ENCODE peak calls at places on chromosomes 7 and 10, in seven cellular contexts. Y, C, G, L, X, V and E are unnamed samples.

GRCh38 chr7:47591655-47592572 is 10.0 kb upstream of the TNS3 start:
- DNase-seq in C (no peak), V (no peak), Y (peak; percentile 87), L (peak; percentile 75), X (no peak), G (no peak), E (no peak)

GRCh38 chr7:129188372-129188891 is at the start of gene SMO:
- DNase-seq in C (no peak), G (peak; percentile 38), Y (peak; percentile 41), L (peak; percentile 55), X (no peak), V (no peak), E (peak; percentile 72)

GRCh38 chr10:131188494-131188893 is 123.0 kb downstream of the TCERG1L start:
- DNase-seq in Y (no peak), X (no peak), C (no peak), V (no peak), G (no peak), L (no peak), E (no peak)

GRCh38 chr10:17059197-17059688 is 70.4 kb downstream of the CUBN start:
- DNase-seq in V (no peak), C (no peak), G (no peak), L (no peak), Y (peak; percentile 96), X (no peak), E (no peak)

GRCh38 chr10:48467669-48468068 is 137.2 kb downstream of the ARHGAP22 start:
- DNase-seq in X (no peak), V (no peak), C (no peak), L (no peak), Y (no peak), G (peak; percentile 4), E (peak; percentile 53)

GRCh38 chr7:44463169-44463808 is 27.2 kb downstream of the NUDCD3 start:
- DNase-seq in Y (no peak), C (no peak), L (no peak), V (no peak), G (no peak), X (no peak), E (no peak)

GRCh38 chr7:155956977-155957376 is 144.7 kb upstream of the SHH start:
- DNase-seq in G (no peak), L (no peak), C (no peak), Y (no peak), V (no peak), X (no peak), E (no peak)

GRCh38 chr10:84310470-84310869 is 17.9 kb upstream of the CCSER2 start:
- DNase-seq in Y (peak; percentile 72), G (no peak), X (no peak), L (no peak), V (no peak), C (no peak), E (no peak)

GRCh38 chr7:115678049-115678982 is 352.2 kb downstream of the TFEC start:
- DNase-seq in L (peak; percentile 93), G (peak; percentile 62), C (no peak), X (no peak), Y (peak; percentile 11), V (no peak), E (no peak)

GRCh38 chr10:75342397-75342796 is 59.2 kb downstream of the ZNF503 start:
- DNase-seq in L (no peak), G (no peak), X (no peak), V (no peak), C (no peak), Y (no peak), E (no peak)

GRCh38 chr7:47039899-47040298 is 542.0 kb downstream of the TNS3 start:
- DNase-seq in L (no peak), X (no peak), Y (peak; percentile 66), C (no peak), V (no peak), G (no peak), E (no peak)

GRCh38 chr10:35909291-35909690 is 267.2 kb upstream of the FZD8 start:
- DNase-seq in C (no peak), X (no peak), L (no peak), V (no peak), Y (no peak), G (no peak), E (no peak)

GRCh38 chr7:135877799-135878198 is 99.4 kb downstream of the MTPN start:
- DNase-seq in V (no peak), L (no peak), Y (peak; percentile 79), X (no peak), C (no peak), G (no peak), E (no peak)

GRCh38 chr7:94409561-94409960 is 14.9 kb downstream of the COL1A2 start:
- DNase-seq in L (no peak), V (no peak), C (no peak), X (no peak), G (no peak), Y (no peak), E (no peak)

GRCh38 chr7:92614586-92615237 is 24.5 kb upstream of the FAM133B start:
- DNase-seq in G (no peak), Y (no peak), V (no peak), X (no peak), C (no peak), L (no peak), E (peak; percentile 38)

GRCh38 chr7:30165590-30165989 is 30.8 kb downstream of the MTURN start:
- DNase-seq in G (no peak), Y (no peak), V (no peak), L (no peak), X (no peak), C (no peak), E (no peak)

GRCh38 chr7:30166841-30167235 is 32.1 kb downstream of the MTURN start:
- DNase-seq in V (no peak), G (no peak), X (no peak), C (no peak), L (no peak), Y (no peak), E (no peak)

GRCh38 chr7:30168800-30169584 is 34.2 kb downstream of the MTURN start:
- DNase-seq in X (no peak), L (no peak), Y (peak; percentile 91), V (no peak), G (no peak), C (no peak), E (no peak)

GRCh38 chr7:30164567-30164966 is 29.8 kb downstream of the MTURN start:
- DNase-seq in C (peak; percentile 53), L (peak; percentile 60), G (no peak), Y (peak; percentile 39), V (no peak), X (no peak), E (peak; percentile 10)

DNA sequence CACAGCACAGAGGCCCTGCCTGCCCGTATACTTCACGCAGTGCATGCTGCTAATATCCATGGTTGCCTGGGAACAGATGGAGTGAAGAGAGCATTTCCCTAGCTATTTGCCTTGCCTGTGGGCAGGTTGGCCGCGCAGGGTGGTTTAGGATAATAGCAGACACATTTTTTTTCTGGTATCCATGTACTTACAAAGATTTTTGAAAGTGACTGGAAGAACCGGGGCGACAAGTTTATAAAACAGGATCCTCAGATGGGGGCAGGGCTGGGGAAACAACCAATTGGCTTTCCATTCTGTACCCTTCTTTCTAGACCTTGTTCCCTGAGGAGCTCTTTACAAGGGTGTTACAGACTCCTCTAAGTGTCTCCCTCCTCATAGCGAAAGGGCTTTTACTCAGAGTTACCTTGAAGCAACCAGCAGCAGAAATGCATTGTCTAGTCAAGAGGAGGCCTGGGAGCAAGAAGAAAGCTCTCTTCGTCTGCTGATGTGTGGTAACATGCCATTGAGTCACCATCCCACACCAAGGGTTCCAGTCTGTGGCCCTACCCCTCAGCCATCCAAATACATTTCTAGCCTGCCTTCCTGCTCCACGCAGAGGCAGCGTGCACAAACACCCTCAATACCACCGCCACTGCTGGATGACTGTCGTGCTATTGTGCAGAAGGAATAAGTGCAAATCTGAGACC is 31.5 kb downstream of the MTURN start:
- DNase-seq in Y (no peak), L (no peak), X (no peak), V (no peak), C (no peak), G (peak; percentile 70), E (no peak)
- H3K27ac ChIP-seq in Y (no peak overlapping the region), L (no peak overlapping the region), X (no peak overlapping the region), V (no peak overlapping the region), C (no peak overlapping the region), G (no peak overlapping the region), E (no peak overlapping the region)

DNA sequence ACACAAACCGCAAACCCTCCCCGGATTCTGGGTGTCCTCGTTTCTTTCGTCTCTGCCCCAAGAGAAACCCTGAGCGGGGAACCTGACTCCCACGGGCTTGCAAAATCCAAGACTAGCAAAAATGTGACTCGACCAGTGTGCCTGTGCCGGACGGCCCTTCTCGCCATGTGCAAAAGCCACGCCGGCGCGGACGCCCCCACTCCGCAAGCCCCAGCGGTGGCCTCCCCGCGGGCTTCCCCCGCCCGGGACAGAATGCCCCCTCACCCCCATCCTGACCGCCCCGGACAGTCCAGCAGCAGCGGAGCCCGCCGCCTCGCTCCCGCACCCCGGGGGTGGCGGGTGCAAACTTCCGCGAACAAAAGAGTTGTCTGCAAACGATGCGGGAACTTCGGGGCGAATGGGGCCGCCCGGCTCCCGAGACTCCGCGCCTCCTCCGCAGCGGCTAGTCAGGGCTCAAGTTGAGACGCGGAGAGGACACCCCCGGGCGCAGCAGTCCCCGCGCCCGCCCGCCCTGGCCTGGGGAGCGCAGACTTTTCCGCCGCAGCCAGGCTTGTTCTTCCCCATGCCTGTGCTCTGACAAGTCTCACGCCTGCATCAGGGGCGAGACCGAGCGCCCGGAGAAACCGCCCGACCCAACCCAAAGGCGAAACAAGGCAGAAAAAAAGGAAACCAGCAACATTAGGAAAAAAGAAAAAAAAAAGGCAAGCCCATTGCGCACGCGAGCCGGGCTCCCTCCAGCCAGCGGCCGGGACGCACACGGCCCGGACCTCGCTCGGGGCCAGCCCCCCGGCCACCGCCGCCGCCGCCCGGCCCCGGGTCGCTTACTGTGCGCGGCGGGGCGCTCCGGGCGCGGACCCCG is 761 bp downstream of the FAM53B start:
- DNase-seq in G (peak; percentile 48), V (no peak), C (peak; percentile 38), Y (no peak), L (no peak), X (peak; percentile 40), E (no peak)
- H3K27ac ChIP-seq in G (peak overlapping the region; percentile 71), V (peak overlapping the region; percentile 80), C (peak overlapping the region; percentile 70), Y (peak overlapping the region; percentile 18), L (peak overlapping the region; percentile 70), X (peak overlapping the region; percentile 73), E (peak overlapping the region; percentile 37)

DNA sequence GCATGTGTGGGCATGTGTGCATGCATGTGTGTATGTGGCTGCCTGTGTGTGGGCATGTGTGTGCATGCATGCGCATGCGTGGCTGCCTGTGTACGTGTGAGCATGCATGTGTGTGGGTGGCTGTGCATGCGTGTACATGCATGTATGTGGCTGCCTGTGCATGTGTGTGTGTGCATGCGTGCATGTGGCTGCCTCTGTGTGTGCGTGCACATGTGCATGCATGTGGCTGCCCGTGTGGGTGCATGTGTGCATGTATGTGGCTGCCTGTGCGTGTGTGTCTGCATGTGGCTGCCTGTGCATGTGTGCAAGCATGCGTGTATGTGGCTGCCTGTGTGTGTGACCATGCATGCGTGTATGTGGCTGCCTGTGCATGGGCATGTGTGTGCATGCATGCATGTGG is 217.2 kb downstream of the ELFN1 start:
- DNase-seq in C (no peak), X (no peak), G (no peak), Y (no peak), L (no peak), V (no peak), E (no peak)
- H3K27ac ChIP-seq in C (no peak overlapping the region), X (no peak overlapping the region), G (no peak overlapping the region), Y (no peak overlapping the region), L (no peak overlapping the region), V (no peak overlapping the region), E (no peak overlapping the region)

DNA sequence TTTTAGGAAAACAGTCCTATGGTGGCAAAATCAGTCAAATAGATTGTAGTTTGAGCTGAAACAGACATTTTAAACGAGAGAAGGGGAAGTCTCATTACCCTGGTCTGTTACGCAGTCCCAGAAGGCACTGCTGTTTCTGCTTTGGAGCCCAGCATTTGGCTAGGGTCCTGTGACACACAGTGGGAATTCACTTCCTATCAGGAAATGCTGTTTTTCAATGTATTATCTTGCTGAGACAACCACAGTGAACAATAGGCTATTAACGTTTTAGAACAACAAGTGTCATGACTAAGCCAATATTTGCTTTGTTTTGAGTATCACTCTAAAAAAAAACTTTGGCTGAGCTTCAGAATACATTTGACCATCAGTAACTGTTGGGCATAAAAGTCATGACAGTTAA is 74.1 kb downstream of the ADD3 start:
- DNase-seq in X (no peak), L (peak; percentile 66), Y (peak; percentile 70), V (no peak), C (peak; percentile 30), G (no peak), E (no peak)
- H3K27ac ChIP-seq in X (peak overlapping the region; percentile 7), L (no peak overlapping the region), Y (peak overlapping the region; percentile 60), V (peak overlapping the region; percentile 48), C (peak overlapping the region; percentile 91), G (no peak overlapping the region), E (no peak overlapping the region)